ENCODE peak calls at places on chromosomes 6 and 20, in seven cellular contexts. U, Z, N, F, K, V and M are unnamed samples.
A peak's percentile ranks its signal among the peaks of the same experiment; 100 is the strongest.

GRCh38 chr6:81480139-81480538 is 272.3 kb downstream of the TENT5A start:
- DNase-seq in U (peak; percentile 72), Z (no peak), N (no peak), F (peak; percentile 73), K (no peak), V (no peak), M (no peak)

GRCh38 chr6:158770948-158771347 is 48.2 kb downstream of the EZR start:
- DNase-seq in U (no peak), Z (no peak), N (no peak), F (no peak), K (no peak), V (no peak), M (no peak)

GRCh38 chr6:66993272-66993671 is 1286.2 kb upstream of the EYS start:
- DNase-seq in U (peak; percentile 41), Z (no peak), N (no peak), F (no peak), K (no peak), V (no peak), M (no peak)

GRCh38 chr20:40643891-40644290 is 45.1 kb downstream of the MAFB start:
- DNase-seq in U (no peak), Z (no peak), N (no peak), F (no peak), K (no peak), V (no peak), M (peak; percentile 53)

GRCh38 chr20:21529863-21530262 is 16.0 kb upstream of the NKX2-2 start:
- DNase-seq in U (no peak), Z (no peak), N (no peak), F (peak; percentile 23), K (no peak), V (no peak), M (no peak)

GRCh38 chr6:90362273-90362672 is 65.6 kb upstream of the BACH2 start:
- DNase-seq in U (peak; percentile 53), Z (no peak), N (no peak), F (peak; percentile 4), K (no peak), V (no peak), M (no peak)

GRCh38 chr6:24330137-24330732 is 27.6 kb downstream of the DCDC2 start:
- DNase-seq in U (no peak), Z (no peak), N (no peak), F (no peak), K (no peak), V (no peak), M (no peak)

GRCh38 chr6:155240905-155241600 is 22.8 kb upstream of the CLDN20 start:
- DNase-seq in U (no peak), Z (no peak), N (no peak), F (no peak), K (no peak), V (no peak), M (no peak)

DNA sequence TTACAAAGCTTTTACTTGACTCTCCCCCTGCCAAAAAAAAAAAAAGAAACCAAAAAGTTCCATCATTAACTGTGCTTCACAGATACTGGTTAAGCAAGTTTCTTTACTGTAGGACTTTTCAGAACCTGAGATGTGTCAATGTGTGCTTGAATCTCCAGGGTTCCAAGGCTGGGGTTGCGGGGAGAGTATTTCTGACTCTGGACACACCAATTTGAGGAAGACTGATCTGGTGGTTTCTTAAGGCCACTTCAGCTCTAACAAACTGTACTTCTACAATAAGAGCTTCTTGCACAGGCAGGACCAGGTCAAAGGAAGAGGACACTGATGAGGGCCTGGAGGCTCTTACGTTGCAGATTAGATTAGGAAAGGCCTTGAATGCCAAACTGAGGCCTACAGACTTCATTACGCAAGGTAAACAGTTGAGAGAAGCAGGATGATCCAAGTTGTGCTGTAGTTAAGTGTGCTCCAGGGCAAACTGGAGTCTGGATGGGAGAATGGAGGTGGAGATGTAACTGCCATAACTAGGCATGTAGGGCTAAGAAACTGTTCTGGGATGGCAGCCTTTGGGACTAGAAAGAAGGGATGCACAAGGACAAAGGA is 24.4 kb downstream of the COMMD7 start:
- DNase-seq in U (no peak), Z (no peak), N (no peak), F (no peak), K (no peak), V (no peak), M (no peak)
- TF ChIP-seq CTCF in U (no peak), Z (no peak), N (no peak), F (no peak), K (no peak), V (no peak), M (no peak)

GRCh38 chr6:39983193-39983592 is 48.9 kb upstream of the MOCS1 start:
- DNase-seq in U (no peak), Z (no peak), N (no peak), F (no peak), K (no peak), V (no peak), M (no peak)

GRCh38 chr6:39978240-39978639 is 44.0 kb upstream of the MOCS1 start:
- DNase-seq in U (no peak), Z (no peak), N (no peak), F (no peak), K (no peak), V (no peak), M (no peak)

GRCh38 chr6:39982720-39983119 is 48.5 kb upstream of the MOCS1 start:
- DNase-seq in U (no peak), Z (no peak), N (no peak), F (no peak), K (no peak), V (no peak), M (no peak)

GRCh38 chr6:39979461-39980328 is 45.4 kb upstream of the MOCS1 start:
- DNase-seq in U (no peak), Z (no peak), N (peak; percentile 15), F (no peak), K (no peak), V (no peak), M (no peak)

DNA sequence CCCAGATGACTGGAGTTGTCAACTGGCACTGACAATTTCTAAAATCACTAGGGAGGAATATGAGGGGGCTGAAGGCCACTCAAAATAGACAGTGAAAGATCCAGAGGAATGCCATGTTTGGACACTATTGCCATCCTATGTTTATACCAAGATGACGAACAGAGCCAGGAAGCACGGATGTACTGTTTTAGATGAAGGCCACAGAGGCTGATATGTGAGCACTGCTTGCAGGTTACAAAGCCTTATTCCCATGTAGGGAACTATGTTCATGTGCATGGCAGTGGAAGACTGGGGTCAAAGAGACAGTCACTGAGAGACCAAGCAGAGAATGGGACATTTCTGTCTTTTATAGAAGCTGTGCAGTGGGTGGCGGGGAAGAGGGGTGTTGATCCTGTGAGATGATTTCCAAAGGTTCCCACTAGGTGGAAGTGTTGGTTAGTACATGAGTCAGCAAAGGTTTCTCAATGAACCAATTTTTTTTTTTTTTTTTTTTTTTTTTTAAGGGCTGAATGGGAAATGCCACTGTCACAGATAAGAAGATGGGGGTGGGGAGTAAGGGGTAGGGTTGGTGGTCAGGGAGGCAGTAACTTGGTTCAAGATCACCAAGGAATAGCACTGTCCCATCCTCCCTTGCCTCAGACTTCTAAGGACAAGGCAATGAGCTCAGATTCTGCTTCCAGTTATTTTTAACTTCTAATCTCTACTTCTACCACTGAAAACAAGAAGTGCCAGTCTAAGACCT is 46.7 kb upstream of the MOCS1 start:
- DNase-seq in U (peak; percentile 60), Z (peak; percentile 34), N (peak; percentile 20), F (peak; percentile 50), K (peak; percentile 14), V (no peak), M (peak; percentile 56)
- TF ChIP-seq CTCF in U (peak; percentile 45), Z (peak; percentile 56), N (peak; percentile 44), F (peak; percentile 55), K (peak; percentile 26), V (peak; percentile 43), M (peak; percentile 40)

GRCh38 chr20:6530916-6531315 is 236.6 kb upstream of the BMP2 start:
- DNase-seq in U (no peak), Z (no peak), N (no peak), F (no peak), K (no peak), V (no peak), M (no peak)

GRCh38 chr20:6530254-6530653 is 237.2 kb upstream of the BMP2 start:
- DNase-seq in U (peak; percentile 3), Z (no peak), N (no peak), F (no peak), K (no peak), V (no peak), M (no peak)

GRCh38 chr20:6524305-6524704 is 243.2 kb upstream of the BMP2 start:
- DNase-seq in U (no peak), Z (no peak), N (no peak), F (no peak), K (no peak), V (no peak), M (no peak)

DNA sequence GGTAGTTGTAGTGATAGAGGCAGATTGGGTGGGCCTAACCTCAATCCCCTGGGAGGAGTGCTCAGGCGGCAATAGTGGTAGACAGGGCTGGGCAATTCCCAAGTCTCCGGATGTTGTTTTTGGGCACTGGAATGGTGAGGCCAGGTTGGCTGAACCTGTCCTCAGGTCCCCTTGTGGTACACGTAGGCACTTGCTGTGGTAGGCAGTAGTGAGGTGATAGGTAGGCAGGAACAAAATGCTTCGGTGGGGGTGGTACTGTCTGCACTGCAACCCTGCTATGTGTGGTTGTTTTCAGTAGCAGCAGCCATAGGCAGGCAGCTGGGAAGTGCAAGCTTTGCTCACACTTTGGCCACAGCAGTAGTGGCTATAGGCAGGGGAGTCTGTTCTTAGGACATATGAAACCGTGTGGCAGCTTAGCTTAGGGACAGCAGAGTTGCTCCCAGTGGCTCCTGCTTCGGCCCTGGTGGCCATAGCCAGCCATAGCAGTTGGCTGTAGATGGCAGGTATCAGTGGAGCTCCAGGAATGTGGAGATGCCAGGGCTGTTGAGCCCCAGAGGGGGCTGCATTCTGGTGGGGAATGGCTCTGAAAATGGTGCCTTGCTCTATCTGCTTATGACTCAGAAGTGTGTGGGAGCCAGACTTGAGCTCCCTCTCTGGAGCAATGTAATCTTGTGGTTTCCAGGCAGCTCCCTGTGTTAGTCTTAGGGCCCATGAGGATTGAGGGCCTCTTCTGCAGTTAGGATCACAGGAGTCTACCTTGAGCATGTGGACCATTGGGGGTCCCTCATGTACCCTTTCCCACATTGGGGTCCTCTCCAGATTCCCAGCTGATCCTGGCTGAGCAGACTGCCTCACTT is 241.8 kb upstream of the BMP2 start:
- DNase-seq in U (no peak), Z (no peak), N (no peak), F (no peak), K (no peak), V (no peak), M (no peak)
- TF ChIP-seq CTCF in U (no peak), Z (no peak), N (no peak), F (peak; percentile 26), K (no peak), V (no peak), M (peak; percentile 30)

GRCh38 chr20:62137092-62137384 is 6.2 kb downstream of the PSMA7 start:
- DNase-seq in U (no peak), Z (no peak), N (no peak), F (no peak), K (no peak), V (no peak), M (no peak)
- TF ChIP-seq CTCF in U (no peak), Z (peak; percentile 21), N (no peak), F (peak; percentile 1), K (peak; percentile 53), V (no peak), M (no peak)

DNA sequence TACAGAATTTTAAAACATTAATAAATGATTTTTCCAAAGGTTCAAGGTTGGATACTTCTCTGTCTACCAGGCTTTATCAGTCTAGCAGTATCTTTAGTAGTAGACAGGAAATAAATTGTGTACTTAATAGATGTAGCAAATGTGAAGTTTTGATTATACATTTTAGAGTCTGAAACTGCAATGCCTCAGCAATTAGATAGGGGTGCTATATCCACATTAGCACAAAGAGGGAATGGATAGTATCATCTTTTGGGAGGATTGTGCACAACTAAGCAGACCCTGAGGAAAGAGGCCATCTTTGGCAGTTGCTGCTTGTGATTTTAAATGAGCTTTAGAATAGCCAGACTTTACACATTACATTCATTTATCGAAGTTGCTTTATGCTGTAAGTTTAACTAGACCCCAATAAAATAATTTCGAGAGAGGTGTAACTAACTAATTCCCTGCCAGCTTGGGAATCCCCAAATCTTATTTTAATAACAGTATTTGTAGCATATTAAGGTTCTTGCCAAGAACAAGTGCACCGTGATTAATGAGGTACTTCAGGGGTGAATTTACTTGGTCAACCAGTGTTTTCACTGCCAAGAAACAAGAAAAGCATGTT is 2.8 kb downstream of the KCNQ5 start:
- DNase-seq in U (peak; percentile 36), Z (peak; percentile 5), N (no peak), F (peak; percentile 42), K (no peak), V (no peak), M (no peak)
- TF ChIP-seq CTCF in U (peak; percentile 62), Z (peak; percentile 66), N (peak; percentile 20), F (peak; percentile 74), K (peak; percentile 64), V (peak; percentile 49), M (peak; percentile 73)